ENCODE peak calls at places on chromosome 20, in ten cellular contexts. One of them, this sample, is unnamed.

GRCh38 chr20:46520976-46521579 is 7.7 kb upstream of the ZNF334 start:
- DNase-seq in HCEC 1CT: peak
- DNase-seq in SW 1271: no peak
- DNase-seq in A549: peak
- DNase-seq in GM18507: peak
- DNase-seq in neural progenitor cell: peak
- DNase-seq in AG04449: no peak
- DNase-seq in LHCN-M2: peak
- DNase-seq in T follicular helper cell: no peak
- DNase-seq in H7: peak
- DNase-seq in this sample: peak

GRCh38 chr20:59676126-59676876 is 72.0 kb downstream of the PHACTR3 start:
- DNase-seq in HCEC 1CT: no peak
- DNase-seq in SW 1271: no peak
- DNase-seq in A549: no peak
- DNase-seq in GM18507: no peak
- DNase-seq in neural progenitor cell: no peak
- DNase-seq in AG04449: no peak
- DNase-seq in LHCN-M2: no peak
- DNase-seq in T follicular helper cell: no peak
- DNase-seq in H7: no peak
- DNase-seq in this sample: no peak

GRCh38 chr20:56995635-56996075 is 270.8 kb downstream of the BMP7 start:
- DNase-seq in HCEC 1CT: no peak
- DNase-seq in SW 1271: no peak
- DNase-seq in A549: peak
- DNase-seq in GM18507: peak
- DNase-seq in neural progenitor cell: peak
- DNase-seq in AG04449: no peak
- DNase-seq in LHCN-M2: no peak
- DNase-seq in T follicular helper cell: no peak
- DNase-seq in H7: peak
- DNase-seq in this sample: no peak

GRCh38 chr20:29443819-29444218 is 1813.6 kb upstream of the DEFB115 start:
- DNase-seq in HCEC 1CT: no peak
- DNase-seq in SW 1271: no peak
- DNase-seq in A549: no peak
- DNase-seq in GM18507: no peak
- DNase-seq in neural progenitor cell: no peak
- DNase-seq in AG04449: no peak
- DNase-seq in LHCN-M2: no peak
- DNase-seq in T follicular helper cell: no peak
- DNase-seq in H7: no peak
- DNase-seq in this sample: no peak

GRCh38 chr20:38727602-38728236 is 3.4 kb downstream of the SLC32A1 start:
- DNase-seq in HCEC 1CT: no peak
- DNase-seq in SW 1271: no peak
- DNase-seq in A549: no peak
- DNase-seq in GM18507: no peak
- DNase-seq in neural progenitor cell: no peak
- DNase-seq in AG04449: no peak
- DNase-seq in LHCN-M2: no peak
- DNase-seq in T follicular helper cell: no peak
- DNase-seq in H7: no peak
- DNase-seq in this sample: no peak

GRCh38 chr20:52242237-52243230 is 51.0 kb upstream of the ZFP64 start:
- DNase-seq in HCEC 1CT: peak
- DNase-seq in SW 1271: no peak
- DNase-seq in A549: peak
- DNase-seq in GM18507: no peak
- DNase-seq in neural progenitor cell: peak
- DNase-seq in AG04449: no peak
- DNase-seq in LHCN-M2: peak
- DNase-seq in T follicular helper cell: no peak
- DNase-seq in H7: peak
- DNase-seq in this sample: peak

GRCh38 chr20:48155231-48155630 is 369.9 kb upstream of the SULF2 start:
- DNase-seq in HCEC 1CT: no peak
- DNase-seq in SW 1271: no peak
- DNase-seq in A549: no peak
- DNase-seq in GM18507: no peak
- DNase-seq in neural progenitor cell: no peak
- DNase-seq in AG04449: no peak
- DNase-seq in LHCN-M2: no peak
- DNase-seq in T follicular helper cell: no peak
- DNase-seq in H7: no peak
- DNase-seq in this sample: no peak

GRCh38 chr20:33209789-33210188 is 7.4 kb upstream of the BPIFA3 start:
- DNase-seq in HCEC 1CT: peak
- DNase-seq in SW 1271: no peak
- DNase-seq in A549: peak
- DNase-seq in GM18507: peak
- DNase-seq in neural progenitor cell: peak
- DNase-seq in AG04449: no peak
- DNase-seq in LHCN-M2: peak
- DNase-seq in T follicular helper cell: peak
- DNase-seq in H7: peak
- DNase-seq in this sample: peak

GRCh38 chr20:32964575-32964974 is 39.7 kb downstream of the SUN5 start:
- DNase-seq in HCEC 1CT: no peak
- DNase-seq in SW 1271: no peak
- DNase-seq in A549: no peak
- DNase-seq in GM18507: no peak
- DNase-seq in neural progenitor cell: no peak
- DNase-seq in AG04449: no peak
- DNase-seq in LHCN-M2: no peak
- DNase-seq in T follicular helper cell: no peak
- DNase-seq in H7: peak
- DNase-seq in this sample: no peak

GRCh38 chr20:46004813-46005505 is 3.7 kb upstream of the MMP9 start:
- DNase-seq in HCEC 1CT: no peak
- DNase-seq in SW 1271: no peak
- DNase-seq in A549: no peak
- DNase-seq in GM18507: no peak
- DNase-seq in neural progenitor cell: no peak
- DNase-seq in AG04449: no peak
- DNase-seq in LHCN-M2: no peak
- DNase-seq in T follicular helper cell: no peak
- DNase-seq in H7: no peak
- DNase-seq in this sample: no peak

GRCh38 chr20:53227523-53227922 is 255.4 kb downstream of the TSHZ2 start:
- DNase-seq in HCEC 1CT: no peak
- DNase-seq in SW 1271: no peak
- DNase-seq in A549: no peak
- DNase-seq in GM18507: no peak
- DNase-seq in neural progenitor cell: no peak
- DNase-seq in AG04449: no peak
- DNase-seq in LHCN-M2: no peak
- DNase-seq in T follicular helper cell: no peak
- DNase-seq in H7: no peak
- DNase-seq in this sample: peak

GRCh38 chr20:7346562-7346961 is 579.1 kb downstream of the BMP2 start:
- DNase-seq in HCEC 1CT: no peak
- DNase-seq in SW 1271: no peak
- DNase-seq in A549: no peak
- DNase-seq in GM18507: no peak
- DNase-seq in neural progenitor cell: no peak
- DNase-seq in AG04449: no peak
- DNase-seq in LHCN-M2: peak
- DNase-seq in T follicular helper cell: no peak
- DNase-seq in H7: no peak
- DNase-seq in this sample: no peak

GRCh38 chr20:19317240-19318069 is 105.0 kb downstream of the SLC24A3 start:
- DNase-seq in HCEC 1CT: no peak
- DNase-seq in SW 1271: no peak
- DNase-seq in A549: no peak
- DNase-seq in GM18507: no peak
- DNase-seq in neural progenitor cell: peak
- DNase-seq in AG04449: no peak
- DNase-seq in LHCN-M2: no peak
- DNase-seq in T follicular helper cell: no peak
- DNase-seq in H7: no peak
- DNase-seq in this sample: no peak

GRCh38 chr20:55172310-55173002 is 697.1 kb downstream of the DOK5 start:
- DNase-seq in HCEC 1CT: no peak
- DNase-seq in SW 1271: no peak
- DNase-seq in A549: no peak
- DNase-seq in GM18507: no peak
- DNase-seq in neural progenitor cell: no peak
- DNase-seq in AG04449: no peak
- DNase-seq in LHCN-M2: no peak
- DNase-seq in T follicular helper cell: no peak
- DNase-seq in H7: no peak
- DNase-seq in this sample: no peak

GRCh38 chr20:44324343-44324742 is 12.5 kb upstream of the R3HDML start:
- DNase-seq in HCEC 1CT: peak
- DNase-seq in SW 1271: no peak
- DNase-seq in A549: no peak
- DNase-seq in GM18507: no peak
- DNase-seq in neural progenitor cell: peak
- DNase-seq in AG04449: no peak
- DNase-seq in LHCN-M2: no peak
- DNase-seq in T follicular helper cell: no peak
- DNase-seq in H7: peak
- DNase-seq in this sample: no peak

GRCh38 chr20:59525500-59526241 is 78.7 kb upstream of the PHACTR3 start:
- DNase-seq in HCEC 1CT: peak
- DNase-seq in SW 1271: peak
- DNase-seq in A549: peak
- DNase-seq in GM18507: no peak
- DNase-seq in neural progenitor cell: peak
- DNase-seq in AG04449: no peak
- DNase-seq in LHCN-M2: peak
- DNase-seq in T follicular helper cell: no peak
- DNase-seq in H7: peak
- DNase-seq in this sample: peak

GRCh38 chr20:63653041-63653973 is at the start of gene STMN3:
- DNase-seq in HCEC 1CT: peak
- DNase-seq in SW 1271: no peak
- DNase-seq in A549: peak
- DNase-seq in GM18507: peak
- DNase-seq in neural progenitor cell: peak
- DNase-seq in AG04449: peak
- DNase-seq in LHCN-M2: peak
- DNase-seq in T follicular helper cell: no peak
- DNase-seq in H7: peak
- DNase-seq in this sample: peak

GRCh38 chr20:50302463-50303041 is 111.9 kb downstream of the CEBPB start:
- DNase-seq in HCEC 1CT: no peak
- DNase-seq in SW 1271: no peak
- DNase-seq in A549: no peak
- DNase-seq in GM18507: no peak
- DNase-seq in neural progenitor cell: no peak
- DNase-seq in AG04449: no peak
- DNase-seq in LHCN-M2: no peak
- DNase-seq in T follicular helper cell: no peak
- DNase-seq in H7: no peak
- DNase-seq in this sample: no peak

GRCh38 chr20:58129736-58130135 is 98.7 kb downstream of the ANKRD60 start:
- DNase-seq in HCEC 1CT: no peak
- DNase-seq in SW 1271: no peak
- DNase-seq in A549: no peak
- DNase-seq in GM18507: no peak
- DNase-seq in neural progenitor cell: no peak
- DNase-seq in AG04449: no peak
- DNase-seq in LHCN-M2: no peak
- DNase-seq in T follicular helper cell: no peak
- DNase-seq in H7: no peak
- DNase-seq in this sample: no peak

GRCh38 chr20:37486186-37486999 is 34.7 kb upstream of the NNAT start:
- DNase-seq in HCEC 1CT: no peak
- DNase-seq in SW 1271: no peak
- DNase-seq in A549: no peak
- DNase-seq in GM18507: no peak
- DNase-seq in neural progenitor cell: no peak
- DNase-seq in AG04449: no peak
- DNase-seq in LHCN-M2: no peak
- DNase-seq in T follicular helper cell: no peak
- DNase-seq in H7: no peak
- DNase-seq in this sample: no peak

GRCh38 chr20:41376349-41376748 is 9.7 kb upstream of the EMILIN3 start:
- DNase-seq in HCEC 1CT: no peak
- DNase-seq in SW 1271: no peak
- DNase-seq in A549: no peak
- DNase-seq in GM18507: no peak
- DNase-seq in neural progenitor cell: no peak
- DNase-seq in AG04449: no peak
- DNase-seq in LHCN-M2: no peak
- DNase-seq in T follicular helper cell: no peak
- DNase-seq in H7: no peak
- DNase-seq in this sample: no peak

GRCh38 chr20:2585811-2586210 is 49.4 kb downstream of the TMC2 start:
- DNase-seq in HCEC 1CT: peak
- DNase-seq in SW 1271: no peak
- DNase-seq in A549: no peak
- DNase-seq in GM18507: no peak
- DNase-seq in neural progenitor cell: no peak
- DNase-seq in AG04449: peak
- DNase-seq in LHCN-M2: peak
- DNase-seq in T follicular helper cell: no peak
- DNase-seq in H7: no peak
- DNase-seq in this sample: peak

GRCh38 chr20:61806314-61806713 is 259.4 kb downstream of the TAF4 start:
- DNase-seq in HCEC 1CT: no peak
- DNase-seq in SW 1271: no peak
- DNase-seq in A549: no peak
- DNase-seq in GM18507: no peak
- DNase-seq in neural progenitor cell: no peak
- DNase-seq in AG04449: no peak
- DNase-seq in LHCN-M2: no peak
- DNase-seq in T follicular helper cell: no peak
- DNase-seq in H7: peak
- DNase-seq in this sample: no peak

GRCh38 chr20:22492497-22492896 is 91.9 kb downstream of the FOXA2 start:
- DNase-seq in HCEC 1CT: no peak
- DNase-seq in SW 1271: no peak
- DNase-seq in A549: no peak
- DNase-seq in GM18507: no peak
- DNase-seq in neural progenitor cell: no peak
- DNase-seq in AG04449: no peak
- DNase-seq in LHCN-M2: no peak
- DNase-seq in T follicular helper cell: no peak
- DNase-seq in H7: no peak
- DNase-seq in this sample: no peak

GRCh38 chr20:17155401-17155800 is 71.4 kb upstream of the PCSK2 start:
- DNase-seq in HCEC 1CT: no peak
- DNase-seq in SW 1271: no peak
- DNase-seq in A549: no peak
- DNase-seq in GM18507: no peak
- DNase-seq in neural progenitor cell: no peak
- DNase-seq in AG04449: no peak
- DNase-seq in LHCN-M2: no peak
- DNase-seq in T follicular helper cell: no peak
- DNase-seq in H7: no peak
- DNase-seq in this sample: no peak

GRCh38 chr20:53212018-53212417 is 239.9 kb downstream of the TSHZ2 start:
- DNase-seq in HCEC 1CT: no peak
- DNase-seq in SW 1271: no peak
- DNase-seq in A549: no peak
- DNase-seq in GM18507: no peak
- DNase-seq in neural progenitor cell: no peak
- DNase-seq in AG04449: no peak
- DNase-seq in LHCN-M2: no peak
- DNase-seq in T follicular helper cell: no peak
- DNase-seq in H7: no peak
- DNase-seq in this sample: no peak

GRCh38 chr20:7728373-7728772 is 211.9 kb downstream of the HAO1 start:
- DNase-seq in HCEC 1CT: peak
- DNase-seq in SW 1271: no peak
- DNase-seq in A549: no peak
- DNase-seq in GM18507: no peak
- DNase-seq in neural progenitor cell: no peak
- DNase-seq in AG04449: no peak
- DNase-seq in LHCN-M2: peak
- DNase-seq in T follicular helper cell: no peak
- DNase-seq in H7: no peak
- DNase-seq in this sample: no peak

GRCh38 chr20:873875-874607 is 40.5 kb downstream of the FAM110A start:
- DNase-seq in HCEC 1CT: no peak
- DNase-seq in SW 1271: no peak
- DNase-seq in A549: no peak
- DNase-seq in GM18507: no peak
- DNase-seq in neural progenitor cell: no peak
- DNase-seq in AG04449: no peak
- DNase-seq in LHCN-M2: no peak
- DNase-seq in T follicular helper cell: no peak
- DNase-seq in H7: no peak
- DNase-seq in this sample: no peak

This sample was measured in amniotic epithelial cell.